ENCODE peak calls at places on chromosomes 4 and X, in four cellular contexts. H is naive thymus-derived CD8-positive, alpha-beta T cell; W is NCI-H748 treated with DMSO at 0.1 percent for 48 hours; R is Right ventricle myocardium inferior. X is an unnamed sample.

GRCh38 chr4:65669008-65669971 is 999 bp downstream of the EPHA5 start:
- DNase-seq in H (no peak), W (no peak), R (no peak), X (peak; percentile 63)

GRCh38 chr4:113921089-113921842 is 58.2 kb downstream of the ARSJ start:
- DNase-seq in W (no peak), H (no peak), R (no peak), X (no peak)

GRCh38 chr4:176259330-176260090 is 9.5 kb downstream of the ASB5 start:
- DNase-seq in H (no peak), R (no peak), W (no peak), X (no peak)

GRCh38 chr4:41887821-41888699 is 47.2 kb upstream of the TMEM33 start:
- DNase-seq in W (peak; percentile 8), H (no peak), R (no peak), X (no peak)

GRCh38 chr4:1250527-1250812 is 1.5 kb upstream of the CTBP1 start:
- DNase-seq in H (no peak), W (no peak), R (no peak), X (peak; percentile 73)

GRCh38 chr4:146450524-146450923 is 71.2 kb downstream of the SLC10A7 start:
- DNase-seq in W (no peak), R (no peak), H (no peak), X (no peak)

GRCh38 chr4:100095729-100096595 is 94.3 kb downstream of the DDIT4L start:
- DNase-seq in W (peak; percentile 33), R (peak; percentile 69), H (peak; percentile 13), X (peak; percentile 84)

GRCh38 chr4:133263082-133263481 is 114.0 kb downstream of the PCDH10 start:
- DNase-seq in W (no peak), R (no peak), H (no peak), X (no peak)

GRCh38 chrX:24732705-24733104 is 39.0 kb downstream of the POLA1 start:
- DNase-seq in H (no peak), W (no peak), R (no peak), X (no peak)

GRCh38 chrX:12065251-12065650 is 73.0 kb upstream of the FRMPD4 start:
- DNase-seq in W (no peak), R (no peak), H (no peak), X (no peak)